ENCODE peak calls at places on chromosomes 16 and 17, in seven cellular contexts. T is gastrocnemius medialis, F is mesothelial cell of epicardium, Z is astrocyte of the spinal cord, V is neural crest cell, C is psoas muscle, M is HFFc6. Y is an unnamed sample.

GRCh38 chr16:11405331-11406176 is 60.3 kb downstream of the RMI2 start:
- DNase-seq in T (no peak), F (no peak), Z (no peak), V (peak; percentile 43), C (no peak), M (no peak), Y (peak; percentile 66)

GRCh38 chr16:19900590-19900989 is 15.9 kb upstream of the GPRC5B start:
- DNase-seq in T (no peak), F (no peak), Z (no peak), V (no peak), C (no peak), M (no peak), Y (no peak)

GRCh38 chr17:50176559-50177471 is 11.0 kb downstream of the SGCA start:
- DNase-seq in T (no peak), F (no peak), Z (no peak), V (no peak), C (peak; percentile 58), M (peak; percentile 26), Y (peak; percentile 15)

GRCh38 chr16:58859958-58860669 is 126.0 kb upstream of the GOT2 start:
- DNase-seq in T (no peak), F (no peak), Z (no peak), V (no peak), C (no peak), M (no peak), Y (no peak)

GRCh38 chr17:43573579-43574321 is 27.6 kb upstream of the ETV4 start:
- DNase-seq in T (no peak), F (no peak), Z (no peak), V (no peak), C (no peak), M (no peak), Y (no peak)

GRCh38 chr16:10256855-10257641 is 74.8 kb upstream of the GRIN2A start:
- DNase-seq in T (no peak), F (no peak), Z (peak; percentile 4), V (peak; percentile 25), C (no peak), M (no peak), Y (peak; percentile 35)

GRCh38 chr17:3845361-3845753 is 689 bp downstream of the NCBP3 start:
- DNase-seq in T (no peak), F (no peak), Z (peak; percentile 13), V (no peak), C (no peak), M (peak; percentile 13), Y (no peak)

GRCh38 chr17:69540356-69540755 is 125.9 kb downstream of the MAP2K6 start:
- DNase-seq in T (no peak), F (no peak), Z (no peak), V (no peak), C (no peak), M (peak; percentile 10), Y (no peak)

GRCh38 chr16:1509307-1510221 is 16.4 kb downstream of the TELO2 start:
- DNase-seq in T (peak; percentile 54), F (no peak), Z (no peak), V (no peak), C (peak; percentile 85), M (no peak), Y (no peak)

GRCh38 chr17:30823425-30823824 is 1.1 kb downstream of the CRLF3 start:
- DNase-seq in T (no peak), F (no peak), Z (no peak), V (no peak), C (no peak), M (no peak), Y (no peak)

GRCh38 chr16:48408688-48409087 is 23.5 kb upstream of the SIAH1 start:
- DNase-seq in T (no peak), F (no peak), Z (peak; percentile 78), V (no peak), C (no peak), M (peak; percentile 35), Y (no peak)

GRCh38 chr16:66731101-66731500 is 20.3 kb downstream of the DYNC1LI2 start:
- DNase-seq in T (no peak), F (no peak), Z (no peak), V (no peak), C (no peak), M (no peak), Y (no peak)

GRCh38 chr16:31134091-31134571 is 1.4 kb downstream of the PRSS8 start:
- DNase-seq in T (no peak), F (no peak), Z (no peak), V (no peak), C (no peak), M (no peak), Y (no peak)

GRCh38 chr17:73895157-73895556 is 250.9 kb upstream of the SDK2 start:
- DNase-seq in T (no peak), F (no peak), Z (no peak), V (no peak), C (no peak), M (no peak), Y (no peak)

GRCh38 chr17:79742951-79743476 is 12.3 kb downstream of the ENPP7 start:
- DNase-seq in T (no peak), F (no peak), Z (no peak), V (no peak), C (no peak), M (no peak), Y (no peak)

GRCh38 chr16:81889896-81890634 is 111.0 kb downstream of the PLCG2 start:
- DNase-seq in T (no peak), F (no peak), Z (peak; percentile 65), V (peak; percentile 69), C (no peak), M (peak; percentile 69), Y (peak; percentile 62)

GRCh38 chr17:44961921-44962350 is 6.2 kb downstream of the C1QL1 start:
- DNase-seq in T (no peak), F (no peak), Z (no peak), V (no peak), C (no peak), M (no peak), Y (no peak)
- TF ChIP-seq CTCF in T (no peak), F (no peak), Z (peak; percentile 26), V (no peak), C (no peak), M (no peak), Y (no peak)

GRCh38 chr17:75854881-75855309 is 240 bp downstream of the WBP2 start:
- DNase-seq in T (no peak), F (no peak), Z (peak; percentile 9), V (no peak), C (no peak), M (no peak), Y (no peak)

GRCh38 chr17:75853410-75853809 is 1.7 kb downstream of the WBP2 start:
- DNase-seq in T (peak; percentile 73), F (no peak), Z (peak; percentile 55), V (no peak), C (no peak), M (peak; percentile 61), Y (no peak)

GRCh38 chr17:75855310-75856061 is at the start of gene WBP2:
- DNase-seq in T (peak; percentile 100), F (peak; percentile 93), Z (peak; percentile 100), V (peak; percentile 95), C (peak; percentile 99), M (peak; percentile 100), Y (peak; percentile 96)

GRCh38 chr17:75854111-75854748 is 905 bp downstream of the WBP2 start:
- DNase-seq in T (peak; percentile 79), F (no peak), Z (peak; percentile 45), V (no peak), C (peak; percentile 75), M (peak; percentile 62), Y (no peak)

DNA sequence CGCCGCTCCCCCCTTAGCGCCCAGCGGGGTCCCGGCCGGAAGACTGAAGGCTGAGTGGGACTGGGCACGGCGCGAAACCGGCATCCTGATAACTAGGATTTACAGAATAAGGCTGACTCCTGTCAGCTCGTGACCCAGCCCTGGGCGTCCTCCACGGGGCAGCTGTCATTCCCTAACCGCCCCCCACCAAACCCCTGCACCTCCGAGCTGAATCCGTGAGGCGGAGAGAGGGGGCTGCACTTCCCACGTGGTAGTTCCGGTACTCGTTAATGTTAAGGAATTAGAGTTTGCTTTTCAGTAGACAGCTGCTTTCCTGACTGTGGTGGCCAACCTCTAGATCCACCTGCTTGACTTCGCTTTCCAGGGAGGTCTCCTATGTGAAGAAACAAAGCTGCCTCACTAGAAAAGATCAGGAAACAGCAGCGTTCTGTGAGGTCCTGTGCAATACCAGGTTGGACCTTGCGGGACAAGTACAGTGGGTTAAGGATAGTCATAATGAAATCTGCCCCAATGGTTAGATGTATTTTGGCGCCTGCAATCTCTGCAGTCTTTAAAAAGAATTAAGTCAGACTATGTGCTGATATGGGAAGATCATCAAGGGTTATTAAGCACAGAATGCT is 1.0 kb upstream of the WBP2 start:
- DNase-seq in T (no peak), F (no peak), Z (no peak), V (peak; percentile 55), C (no peak), M (no peak), Y (no peak)
- TF ChIP-seq CTCF in T (no peak), F (no peak), Z (no peak), V (no peak), C (no peak), M (peak; percentile 56), Y (no peak)

GRCh38 chr16:50509521-50510341 is 38.5 kb upstream of the NKD1 start:
- DNase-seq in T (no peak), F (no peak), Z (peak; percentile 5), V (peak; percentile 63), C (no peak), M (no peak), Y (no peak)
- TF ChIP-seq CTCF in T (no peak), F (peak; percentile 54), Z (peak; percentile 67), V (peak; percentile 72), C (peak; percentile 30), M (peak; percentile 89), Y (peak; percentile 57)

DNA sequence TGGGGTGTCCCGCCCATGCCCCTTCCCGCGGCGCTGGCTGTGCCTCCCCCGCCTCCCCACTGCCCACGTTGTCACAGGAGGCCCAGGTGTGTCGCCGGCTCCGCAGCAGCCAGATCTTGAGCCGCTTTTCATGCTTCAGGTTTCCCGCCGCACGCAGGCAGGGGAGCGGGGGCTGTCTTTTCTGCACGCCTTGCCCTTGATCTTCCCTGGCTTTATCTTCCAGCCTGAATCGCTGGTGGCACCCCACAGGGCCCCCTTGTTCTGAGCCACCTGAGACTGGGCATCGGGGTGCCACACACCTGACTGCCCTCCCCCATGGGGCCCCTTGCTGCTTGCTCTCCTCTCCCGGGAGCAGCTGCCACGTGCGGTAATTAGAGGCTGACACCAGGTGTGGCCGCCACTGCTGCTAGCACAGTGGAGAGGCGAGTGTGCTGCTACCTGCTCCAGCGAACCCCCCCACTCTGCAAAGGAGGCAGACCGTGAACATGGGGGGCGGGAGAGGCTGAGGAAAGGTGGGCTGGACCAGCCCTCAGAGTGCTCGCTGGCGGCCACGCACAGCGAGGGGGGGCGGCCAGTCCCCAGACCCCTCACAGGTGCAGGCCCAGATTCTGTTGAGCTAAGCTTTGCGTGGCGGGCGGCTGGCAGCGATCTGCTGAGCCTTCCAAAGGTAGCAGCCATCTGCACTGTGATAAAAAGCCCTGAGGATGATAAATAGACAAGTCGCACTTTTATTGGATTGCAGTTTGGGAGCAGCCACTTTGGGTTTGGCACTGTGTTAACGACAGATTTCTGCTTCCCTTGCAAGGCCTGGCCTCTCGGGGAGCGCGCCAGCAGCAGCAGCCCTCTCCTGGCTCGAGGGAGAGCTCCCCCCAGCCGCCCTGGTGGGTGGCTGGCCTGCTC is 168.0 kb upstream of the GSE1 start:
- DNase-seq in T (no peak), F (no peak), Z (no peak), V (no peak), C (no peak), M (no peak), Y (no peak)
- TF ChIP-seq CTCF in T (no peak), F (no peak), Z (no peak), V (no peak), C (no peak), M (no peak), Y (no peak)

Y was measured in glutamatergic neuron.